ENCODE peak calls at places on chromosomes 1 and 21, in nine cellular contexts. H is C1 segment of cervical spinal cord, D is heart left ventricle, J is NCI-H2081, G is astrocyte of the spinal cord, T is hepatic stellate cell, M is GM03348, I is substantia nigra, E is EL. K is an unnamed sample.

GRCh38 chr1:76198452-76198851 is 123.9 kb downstream of the ST6GALNAC3 start:
- DNase-seq in H (no peak), J (no peak), E (no peak), G (peak; percentile 1), I (no peak), T (no peak), D (no peak), M (no peak), K (no peak)

GRCh38 chr1:37858931-37859506 is 373 bp downstream of the MTF1 start:
- DNase-seq in E (peak; percentile 25), D (no peak), I (no peak), T (peak; percentile 48), J (no peak), M (peak; percentile 73), H (no peak), G (no peak), K (no peak)

GRCh38 chr1:24294228-24294672 is 24.9 kb upstream of the GRHL3 start:
- DNase-seq in H (peak; percentile 21), E (peak; percentile 98), D (no peak), G (peak; percentile 92), T (peak; percentile 39), M (peak; percentile 89), J (no peak), I (no peak), K (no peak)

GRCh38 chr1:26693557-26694184 is 2.1 kb upstream of the ARID1A start:
- DNase-seq in J (no peak), E (no peak), T (no peak), D (no peak), H (no peak), I (no peak), M (no peak), G (no peak), K (no peak)

GRCh38 chr1:231523816-231524215 is 4.7 kb upstream of the TSNAX start:
- DNase-seq in T (no peak), E (no peak), M (no peak), D (no peak), G (no peak), H (no peak), I (no peak), J (no peak), K (no peak)

GRCh38 chr21:38330671-38331070 is 73.9 kb downstream of the KCNJ15 start:
- DNase-seq in T (no peak), J (no peak), G (no peak), H (no peak), M (no peak), D (no peak), I (no peak), E (peak; percentile 23), K (peak; percentile 2)

GRCh38 chr1:199778324-199778955 is 249.1 kb upstream of the NR5A2 start:
- DNase-seq in E (peak; percentile 6), I (no peak), G (no peak), H (no peak), T (no peak), M (no peak), D (no peak), J (no peak), K (no peak)

GRCh38 chr21:44874497-44875331 is 1.2 kb upstream of the PTTG1IP start:
- DNase-seq in M (peak; percentile 56), G (no peak), D (peak; percentile 79), E (peak; percentile 34), T (no peak), I (peak; percentile 19), H (peak; percentile 43), J (no peak), K (no peak)

GRCh38 chr1:203360772-203361171 is 9.8 kb upstream of the FMOD start:
- DNase-seq in T (no peak), G (no peak), I (no peak), D (no peak), E (no peak), M (no peak), J (no peak), H (no peak), K (no peak)

GRCh38 chr1:74620242-74620641 is 53.4 kb downstream of the ERICH3 start:
- DNase-seq in H (no peak), I (no peak), D (no peak), J (no peak), M (no peak), E (no peak), T (no peak), G (no peak), K (no peak)

GRCh38 chr1:39173119-39173994 is 31.1 kb upstream of the MACF1 start:
- DNase-seq in M (peak; percentile 33), E (no peak), T (no peak), J (no peak), D (no peak), G (no peak), I (no peak), H (no peak), K (no peak)

GRCh38 chr21:33864150-33864549 is 51.5 kb downstream of the ATP5PO start:
- DNase-seq in H (no peak), D (no peak), I (no peak), M (no peak), G (no peak), J (no peak), T (no peak), E (no peak), K (no peak)

GRCh38 chr1:61139324-61140055 is 57.1 kb downstream of the NFIA start:
- DNase-seq in M (peak; percentile 63), E (peak; percentile 53), G (peak; percentile 50), D (no peak), J (no peak), H (no peak), I (no peak), T (no peak), K (no peak)

GRCh38 chr1:9065213-9065751 is 4.2 kb downstream of the SLC2A5 start:
- DNase-seq in G (no peak), D (peak; percentile 17), J (no peak), H (no peak), I (no peak), E (no peak), T (no peak), M (no peak), K (no peak)

GRCh38 chr1:209647212-209647611 is 5.0 kb downstream of the LAMB3 start:
- DNase-seq in G (no peak), D (no peak), I (no peak), T (no peak), M (no peak), E (no peak), H (no peak), J (no peak), K (no peak)

GRCh38 chr1:25193151-25193742 is 39.1 kb downstream of the SYF2 start:
- DNase-seq in H (no peak), D (no peak), G (no peak), M (no peak), I (no peak), J (no peak), E (no peak), T (no peak), K (no peak)

GRCh38 chr1:229427572-229427971 is 6.3 kb downstream of the ACTA1 start:
- DNase-seq in E (no peak), I (no peak), J (no peak), T (no peak), D (no peak), H (no peak), M (no peak), G (no peak), K (no peak)

GRCh38 chr1:150683914-150684313 is 13.0 kb downstream of the GOLPH3L start:
- DNase-seq in D (no peak), E (no peak), J (no peak), G (no peak), I (no peak), H (no peak), M (no peak), T (no peak), K (no peak)

GRCh38 chr1:203048555-203049051 is 22.3 kb downstream of the PPFIA4 start:
- DNase-seq in D (no peak), I (no peak), E (no peak), T (no peak), M (no peak), J (no peak), G (no peak), H (no peak), K (no peak)

GRCh38 chr1:10866314-10867091 is 70.1 kb upstream of the CASZ1 start:
- DNase-seq in T (peak; percentile 36), E (peak; percentile 34), G (no peak), I (no peak), M (peak; percentile 46), H (no peak), J (no peak), D (no peak), K (no peak)

GRCh38 chr1:226638608-226639007 is 90.0 kb downstream of the STUM start:
- DNase-seq in I (no peak), H (no peak), E (no peak), G (no peak), J (no peak), D (no peak), M (no peak), T (no peak), K (no peak)

K was measured in mesenteric fat pad.